ENCODE peak calls at places on chromosomes 3 and 15, in seven cellular contexts. Z, Q, J, F, L, I and T are unnamed samples.

GRCh38 chr3:139756529-139757103 is 78.8 kb upstream of the NMNAT3 start:
- DNase-seq in Z (no peak), F (no peak), J (no peak), I (no peak), Q (no peak), L (no peak), T (no peak)

GRCh38 chr3:13891492-13892073 is 11.7 kb upstream of the WNT7A start:
- DNase-seq in Z (peak), Q (no peak), L (no peak), I (no peak), F (no peak), J (no peak), T (no peak)

GRCh38 chr15:62083168-62084154 is 16.7 kb downstream of the C2CD4A start:
- DNase-seq in Q (no peak), F (no peak), Z (no peak), I (no peak), L (no peak), J (no peak), T (no peak)

GRCh38 chr3:193165431-193166120 is 75.4 kb upstream of the PLAAT1 start:
- DNase-seq in Q (no peak), F (no peak), I (no peak), Z (no peak), J (no peak), L (no peak), T (no peak)

GRCh38 chr15:80233511-80234080 is 18.4 kb downstream of the CTXND1 start:
- DNase-seq in J (no peak), Q (no peak), F (no peak), Z (peak), L (no peak), I (no peak), T (no peak)

GRCh38 chr3:19559724-19560442 is 374.1 kb downstream of the EFHB start:
- DNase-seq in F (no peak), L (no peak), J (no peak), Q (no peak), Z (no peak), I (no peak), T (no peak)

GRCh38 chr3:161072076-161072697 is 33.0 kb downstream of the B3GALNT1 start:
- DNase-seq in Q (no peak), J (no peak), F (no peak), I (no peak), L (no peak), Z (no peak), T (no peak)

GRCh38 chr15:93271871-93272270 is 182.9 kb upstream of the RGMA start:
- DNase-seq in F (no peak), I (no peak), J (no peak), L (no peak), Q (no peak), Z (peak), T (no peak)

GRCh38 chr3:184339016-184339415 is 1.6 kb downstream of the FAM131A start:
- DNase-seq in Q (no peak), J (no peak), L (peak), Z (no peak), F (no peak), I (no peak), T (no peak)

GRCh38 chr3:4776980-4777581 is 202.2 kb upstream of the BHLHE40 start:
- DNase-seq in Z (no peak), F (no peak), Q (no peak), J (no peak), I (no peak), L (peak), T (no peak)

GRCh38 chr3:178084938-178085816 is 451.1 kb upstream of the KCNMB2 start:
- DNase-seq in L (peak), Q (peak), I (no peak), J (peak), F (peak), Z (peak), T (peak)

GRCh38 chr3:83498617-83499016 is 1460.2 kb upstream of the CADM2 start:
- DNase-seq in I (no peak), Z (no peak), F (no peak), L (no peak), Q (no peak), J (no peak), T (no peak)

GRCh38 chr3:56764184-56764583 is 37.6 kb downstream of the ARHGEF3 start:
- DNase-seq in J (no peak), Z (no peak), Q (no peak), L (no peak), I (no peak), F (no peak), T (no peak)

GRCh38 chr3:127195417-127195816 is 2.5 kb downstream of the PRR23E start:
- DNase-seq in I (no peak), J (no peak), Q (no peak), F (peak), Z (no peak), L (no peak), T (no peak)

GRCh38 chr3:127193775-127194174 is 844 bp downstream of the PRR23E start:
- DNase-seq in Q (no peak), I (no peak), Z (no peak), F (no peak), J (no peak), L (no peak), T (no peak)

GRCh38 chr3:127194601-127195187 is 1.8 kb downstream of the PRR23E start:
- DNase-seq in Z (peak), Q (no peak), I (no peak), L (no peak), F (no peak), J (no peak), T (no peak)

GRCh38 chr3:127192576-127193232 is at the start of gene PRR23E:
- DNase-seq in Q (no peak), F (peak), J (no peak), Z (no peak), L (no peak), I (no peak), T (no peak)

DNA sequence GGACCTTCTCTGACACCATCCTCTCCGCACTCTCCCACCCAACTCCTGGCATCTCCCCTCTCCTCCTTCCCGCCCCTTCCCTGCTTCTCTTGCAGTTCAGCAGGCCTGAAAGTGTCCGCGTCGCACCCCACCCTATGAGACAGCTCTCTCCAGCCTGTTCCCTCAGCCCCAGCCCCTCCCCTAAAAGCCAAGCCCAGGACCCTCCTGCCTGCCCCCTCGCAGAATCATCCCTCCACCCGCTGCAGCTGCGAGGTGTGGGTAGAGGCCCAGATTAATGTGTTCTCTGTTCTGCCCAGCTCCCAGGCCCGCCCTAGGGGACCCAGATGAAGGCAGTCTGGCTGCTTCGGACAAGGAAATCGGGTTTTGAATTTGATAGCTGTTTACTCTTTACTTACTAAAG is 410 bp downstream of the PRR23E start:
- DNase-seq in L (no peak), Q (no peak), I (no peak), J (no peak), F (peak), Z (no peak), T (no peak)
- TF ChIP-seq CTCF in L (no peak), Q (no peak), I (no peak), J (no peak), F (no peak), Z (no peak), T (no peak)

DNA sequence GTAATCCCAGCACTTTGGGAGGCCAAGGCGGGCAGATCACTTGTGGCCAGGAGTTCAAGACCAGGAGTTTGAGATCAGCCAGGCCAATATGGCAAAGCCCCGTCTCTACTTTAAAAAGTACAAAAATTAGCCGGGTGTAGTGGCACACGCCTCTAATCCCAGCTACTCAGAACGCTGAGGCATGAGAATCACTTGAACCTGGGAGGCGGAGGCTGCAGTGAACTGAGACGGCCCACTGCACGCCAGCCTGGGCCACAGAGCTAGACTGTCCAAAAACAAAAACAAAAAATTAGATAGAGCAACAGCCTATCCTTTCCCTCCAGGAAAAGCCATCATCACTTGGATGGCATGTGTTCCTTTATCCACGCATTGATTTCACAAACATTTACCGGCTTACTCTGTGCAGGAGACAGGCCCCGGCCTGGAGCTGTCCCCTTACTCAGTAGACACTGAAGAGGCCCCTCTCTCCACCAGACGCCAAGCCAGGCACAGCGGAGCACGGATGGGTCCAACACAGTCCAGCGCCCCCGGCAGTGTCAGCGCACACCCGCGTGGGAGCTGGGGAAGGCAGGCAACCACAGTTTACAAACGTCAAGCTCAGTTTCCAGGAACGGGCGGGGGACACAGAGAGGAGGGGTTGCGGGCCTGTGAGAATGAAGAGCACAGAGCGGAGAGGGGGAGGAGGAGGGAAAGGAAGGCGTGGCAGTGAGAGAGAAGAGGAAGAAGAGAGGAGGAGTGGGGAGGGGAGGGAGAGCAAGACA is 3.1 kb downstream of the GP5 start:
- DNase-seq in F (peak), Z (no peak), I (no peak), Q (no peak), L (no peak), J (no peak), T (no peak)
- H3K4me3 ChIP-seq in F (no peak), Z (no peak), I (no peak), Q (no peak), L (no peak), J (no peak), T (no peak)

GRCh38 chr3:195736866-195737490 is 16.2 kb downstream of the MUC20 start:
- DNase-seq in L (no peak), I (no peak), Q (no peak), Z (no peak), J (no peak), F (no peak), T (no peak)
- TF ChIP-seq CTCF in L (no peak), I (no peak), Q (no peak), Z (no peak), J (no peak), F (no peak), T (no peak)

GRCh38 chr3:114447545-114447944 is 153.7 kb downstream of the TIGIT start:
- DNase-seq in J (no peak), F (no peak), Z (no peak), L (no peak), I (no peak), Q (no peak), T (no peak)
- H3K4me3 ChIP-seq in J (no peak), F (no peak), Z (no peak), L (no peak), I (no peak), Q (no peak), T (no peak)

GRCh38 chr3:24365168-24365567 is 129.5 kb downstream of the THRB start:
- DNase-seq in I (peak), Z (no peak), L (peak), F (peak), Q (peak), J (peak), T (peak)
- TF ChIP-seq CTCF in I (no peak), Z (no peak), L (no peak), F (no peak), Q (peak), J (no peak), T (peak)

GRCh38 chr15:88802991-88803240 is 320 bp upstream of the ACAN start:
- DNase-seq in Z (peak), F (no peak), J (no peak), I (no peak), Q (no peak), L (no peak), T (no peak)
- H3K4me3 ChIP-seq in Z (no peak), F (peak), J (no peak), I (no peak), Q (no peak), L (no peak), T (no peak)

DNA sequence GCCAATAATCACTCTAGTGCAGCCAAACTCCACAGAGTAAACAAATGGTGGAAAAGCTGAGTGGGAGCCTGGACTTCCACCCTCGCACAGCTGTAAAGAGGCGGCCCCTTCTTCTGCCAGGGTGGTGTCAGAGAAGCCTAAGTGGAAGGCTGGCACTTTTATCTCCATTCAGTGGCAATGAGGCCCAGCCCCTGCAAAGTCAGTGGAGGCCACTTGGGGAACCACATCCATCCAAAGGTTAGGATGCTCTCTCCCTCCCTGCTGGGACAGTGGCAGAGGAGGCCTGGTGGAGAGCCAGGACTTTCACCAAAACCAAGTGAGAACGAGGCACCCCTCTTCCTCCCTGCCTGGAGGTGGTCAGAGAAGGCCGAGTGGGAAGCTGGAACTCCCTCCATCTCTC is 15.4 kb upstream of the TICRR start:
- DNase-seq in Z (no peak), I (no peak), L (no peak), F (no peak), J (no peak), Q (no peak), T (no peak)
- TF ChIP-seq CTCF in Z (no peak), I (no peak), L (no peak), F (no peak), J (no peak), Q (no peak), T (no peak)

DNA sequence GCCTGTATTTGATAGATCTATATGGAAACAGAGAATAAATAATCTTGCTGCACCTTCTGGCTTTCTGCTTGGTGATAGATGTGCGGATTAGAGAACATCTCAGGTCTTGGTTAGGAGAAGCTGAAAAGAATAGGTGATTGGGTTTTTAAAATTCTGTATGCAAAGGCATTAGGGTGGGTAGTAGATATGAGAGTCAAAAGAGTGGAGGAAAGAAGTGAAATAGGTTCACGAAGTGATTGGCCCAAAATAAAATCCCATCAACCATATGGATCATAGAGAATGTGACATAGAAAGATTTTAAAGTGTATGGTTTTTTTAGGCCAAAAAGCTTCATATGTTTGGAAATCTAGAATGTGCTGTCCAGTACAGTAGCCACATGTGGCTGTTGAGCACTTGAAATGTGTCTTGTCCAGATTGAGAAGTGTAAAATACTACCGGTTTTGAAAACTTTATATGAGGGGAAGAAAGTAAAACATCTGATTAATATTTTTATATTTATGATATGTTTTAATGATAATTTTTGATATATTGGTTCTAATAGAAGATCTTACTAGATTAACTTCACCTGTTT is 2.8 kb downstream of the MBNL1 start:
- DNase-seq in I (no peak), Z (no peak), J (no peak), L (no peak), F (no peak), Q (no peak), T (no peak)
- H3K4me3 ChIP-seq in I (peak), Z (no peak), J (peak), L (peak), F (peak), Q (no peak), T (no peak)

DNA sequence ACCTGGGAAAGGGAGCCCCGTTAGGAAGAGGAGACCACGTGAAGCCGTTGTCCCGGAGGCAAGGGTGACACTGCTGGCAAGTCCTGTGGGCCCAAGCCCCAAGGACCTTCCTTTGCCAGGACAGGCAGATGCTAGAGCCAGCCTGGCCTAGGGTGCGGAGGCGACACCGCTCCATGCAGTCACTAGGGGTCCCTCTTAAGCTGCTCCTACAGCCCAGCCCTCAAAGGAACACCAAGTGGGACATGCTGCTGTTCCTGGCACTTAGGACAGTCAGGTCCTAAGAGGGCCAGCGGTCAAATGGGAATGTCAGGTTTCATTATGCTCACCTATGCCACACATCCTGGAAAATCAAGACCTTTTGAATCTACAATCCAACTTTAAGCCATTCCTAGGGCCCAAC is 59.7 kb downstream of the RPN1 start:
- DNase-seq in F (no peak), Z (no peak), J (no peak), I (no peak), L (no peak), Q (no peak), T (no peak)
- TF ChIP-seq CTCF in F (no peak), Z (no peak), J (peak), I (no peak), L (no peak), Q (no peak), T (peak)

GRCh38 chr15:41659190-41659589 is 1.0 kb upstream of the MGA start:
- DNase-seq in Z (no peak), Q (no peak), L (no peak), J (no peak), I (no peak), F (no peak), T (no peak)
- H3K4me3 ChIP-seq in Z (no peak), Q (no peak), L (no peak), J (no peak), I (no peak), F (no peak), T (no peak)